ENCODE peak calls at places on chromosomes 2 and 18, in four cellular contexts. X is prostate gland, A is endothelial cell of umbilical vein, R is upper lobe of left lung. W is an unnamed sample.

GRCh38 chr2:226125151-226125550 is 674.5 kb downstream of the IRS1 start:
- DNase-seq in X (no peak), A (no peak), R (no peak), W (no peak)

GRCh38 chr2:237113026-237113810 is 27.5 kb downstream of the COPS8 start:
- DNase-seq in X (no peak), A (no peak), R (no peak), W (no peak)

GRCh38 chr2:119367472-119368099 is 809 bp downstream of the DBI start:
- DNase-seq in X (peak; percentile 51), A (no peak), R (peak; percentile 87), W (peak; percentile 85)

GRCh38 chr2:200089756-200090109 is 134.4 kb downstream of the MAIP1 start:
- DNase-seq in X (no peak), A (no peak), R (no peak), W (no peak)

GRCh38 chr2:44186800-44187199 is 18.1 kb downstream of the PPM1B start:
- DNase-seq in X (no peak), A (no peak), R (no peak), W (no peak)

GRCh38 chr2:240437861-240438809 is 2.7 kb downstream of the GPC1 start:
- DNase-seq in X (peak; percentile 66), A (peak; percentile 53), R (peak; percentile 93), W (no peak)

GRCh38 chr18:36185901-36186460 is 1.3 kb upstream of the MOCOS start:
- DNase-seq in X (no peak), A (no peak), R (peak; percentile 64), W (no peak)

GRCh38 chr2:128416366-128416765 is 97.7 kb upstream of the HS6ST1 start:
- DNase-seq in X (no peak), A (no peak), R (no peak), W (peak; percentile 40)

GRCh38 chr2:179422037-179422643 is 157.5 kb upstream of the SESTD1 start:
- DNase-seq in X (peak; percentile 76), A (peak; percentile 68), R (no peak), W (peak; percentile 77)

GRCh38 chr2:47225061-47225783 is 70.1 kb upstream of the STPG4 start:
- DNase-seq in X (no peak), A (peak; percentile 88), R (no peak), W (no peak)

GRCh38 chr2:73986085-73986680 is 1.5 kb downstream of the TET3 start:
- DNase-seq in X (no peak), A (no peak), R (peak; percentile 42), W (no peak)

GRCh38 chr2:113910110-113910717 is 20.3 kb downstream of the ACTR3 start:
- DNase-seq in X (no peak), A (no peak), R (no peak), W (no peak)

DNA sequence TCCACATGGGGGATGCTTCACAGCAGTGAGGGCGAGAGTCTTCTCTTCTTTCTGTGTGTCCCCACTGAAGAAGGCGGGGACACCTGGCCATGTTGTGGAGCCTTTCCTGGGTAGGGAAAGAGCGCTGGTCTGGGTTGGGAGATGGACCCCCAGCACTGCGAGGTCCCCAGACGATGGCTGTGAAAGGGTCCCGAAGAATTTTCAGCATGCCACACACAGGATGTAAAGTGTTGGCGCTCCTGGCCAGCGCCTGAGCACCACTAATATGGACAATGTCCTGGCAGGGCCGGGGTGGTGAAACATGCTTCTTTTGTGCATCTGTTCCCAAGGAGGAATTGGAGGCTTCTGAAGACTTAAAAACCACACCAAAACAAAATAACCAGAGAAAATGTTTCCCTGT is 77.2 kb downstream of the GLI2 start:
- DNase-seq in X (no peak), A (no peak), R (no peak), W (no peak)
- H3K4me1 ChIP-seq in X (no peaks in the 10 kb centered on the region), A (no peaks in the 10 kb centered on the region), R (no peaks in the 10 kb centered on the region), W (no peaks in the 10 kb centered on the region)

GRCh38 chr2:9655441-9656269 is 24.9 kb upstream of the YWHAQ start:
- DNase-seq in X (no peak), A (peak; percentile 71), R (no peak), W (no peak)

GRCh38 chr2:9658972-9659371 is 28.2 kb upstream of the YWHAQ start:
- DNase-seq in X (no peak), A (no peak), R (no peak), W (no peak)

GRCh38 chr2:9656270-9656766 is 25.5 kb upstream of the YWHAQ start:
- DNase-seq in X (no peak), A (peak; percentile 91), R (no peak), W (no peak)

GRCh38 chr2:9657083-9657482 is 26.3 kb upstream of the YWHAQ start:
- DNase-seq in X (no peak), A (no peak), R (no peak), W (no peak)

DNA sequence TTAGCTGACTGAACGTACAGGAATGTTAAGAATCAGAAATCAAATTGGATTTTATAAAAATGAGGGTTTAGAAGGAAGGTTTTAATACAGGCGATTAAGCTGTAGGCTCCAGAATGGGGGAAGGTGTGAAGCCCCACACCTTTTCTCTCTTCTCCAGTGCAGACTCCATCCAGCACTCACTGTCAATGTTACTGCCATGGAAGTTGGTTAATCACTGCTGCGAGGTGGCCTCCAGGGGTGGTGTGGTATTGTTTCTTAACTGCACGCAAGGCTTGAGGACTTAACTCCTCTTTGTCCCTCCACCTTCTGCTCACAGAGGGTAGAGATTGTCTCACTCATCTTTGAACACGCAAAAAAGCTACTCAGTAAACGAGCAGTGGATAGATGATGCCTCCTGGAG is 26.9 kb upstream of the YWHAQ start:
- DNase-seq in X (no peak), A (no peak), R (no peak), W (no peak)
- TF ChIP-seq POLR2A in X (no peak), A (no peak), R (no peak), W (no peak)

GRCh38 chr2:7819316-7819715 is 862.5 kb upstream of the ID2 start:
- DNase-seq in X (no peak), A (no peak), R (no peak), W (no peak)
- TF ChIP-seq POLR2AphosphoS5 in X (no peak), A (no peak), R (no peak), W (no peak)

GRCh38 chr2:68190991-68191731 is 33.5 kb downstream of the PNO1 start:
- DNase-seq in X (no peak), A (peak; percentile 32), R (no peak), W (no peak)
- H3K4me1 ChIP-seq in X (no peaks in the 10 kb centered on the region), A (peaks cover 38% of the 10 kb centered on the region), R (peaks cover 68% of the 10 kb centered on the region), W (peaks cover 48% of the 10 kb centered on the region)

DNA sequence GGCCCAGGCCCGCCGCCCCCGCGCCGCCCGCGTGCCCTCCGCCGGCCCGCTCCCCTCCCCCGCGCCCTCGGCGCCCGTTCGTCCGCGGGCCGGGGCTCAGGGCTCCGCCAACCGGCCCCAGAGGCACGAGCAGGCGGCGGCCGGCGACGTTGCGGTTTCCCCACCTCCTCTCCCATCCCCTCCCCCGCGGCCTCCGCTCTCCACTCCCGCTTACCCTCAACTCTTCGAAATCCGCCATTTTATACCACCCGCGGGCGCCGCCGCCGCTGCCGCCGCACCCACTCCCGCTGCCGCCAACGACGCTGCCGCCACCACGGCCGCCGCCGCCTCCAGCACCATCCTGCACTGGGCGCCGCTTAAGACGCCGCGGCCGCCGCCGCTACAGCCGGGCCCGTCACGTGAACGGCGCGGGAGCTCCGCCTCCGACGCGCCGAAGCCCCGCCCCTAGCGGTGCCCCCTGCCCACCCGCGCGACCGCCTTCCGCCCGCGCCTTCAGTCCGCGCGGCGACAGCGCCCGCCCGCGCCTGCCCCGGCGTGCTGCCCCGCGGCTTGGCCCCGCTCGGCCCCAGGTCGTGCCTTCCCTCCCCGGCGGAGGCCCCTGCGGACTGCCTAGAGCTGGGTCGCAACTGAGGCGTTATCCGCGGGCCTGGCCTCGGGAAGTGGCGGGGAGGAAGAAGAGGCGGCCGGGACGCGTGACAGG is at the start of the genes KATNAL2 and PIAS2:
- DNase-seq in X (peak; percentile 86), A (peak; percentile 85), R (peak; percentile 97), W (peak; percentile 75)
- TF ChIP-seq POLR2A in X (peak; percentile 92), A (peak; percentile 60), R (peak; percentile 85), W (peak; percentile 87)

GRCh38 chr2:232927041-232927792 is 57.2 kb downstream of the SNORC start:
- DNase-seq in X (no peak), A (no peak), R (peak; percentile 74), W (no peak)

GRCh38 chr2:232927793-232928563 is 57.9 kb downstream of the SNORC start:
- DNase-seq in X (no peak), A (no peak), R (peak; percentile 78), W (no peak)

GRCh38 chr2:232925153-232925768 is 55.2 kb downstream of the SNORC start:
- DNase-seq in X (no peak), A (no peak), R (no peak), W (no peak)

GRCh38 chr2:232925769-232926163 is 55.7 kb downstream of the SNORC start:
- DNase-seq in X (no peak), A (no peak), R (no peak), W (no peak)

GRCh38 chr2:232926448-232927040 is 56.5 kb downstream of the SNORC start:
- DNase-seq in X (no peak), A (no peak), R (no peak), W (no peak)
- TF ChIP-seq POLR2AphosphoS5 in X (no peak), A (no peak), R (no peak), W (no peak)

DNA sequence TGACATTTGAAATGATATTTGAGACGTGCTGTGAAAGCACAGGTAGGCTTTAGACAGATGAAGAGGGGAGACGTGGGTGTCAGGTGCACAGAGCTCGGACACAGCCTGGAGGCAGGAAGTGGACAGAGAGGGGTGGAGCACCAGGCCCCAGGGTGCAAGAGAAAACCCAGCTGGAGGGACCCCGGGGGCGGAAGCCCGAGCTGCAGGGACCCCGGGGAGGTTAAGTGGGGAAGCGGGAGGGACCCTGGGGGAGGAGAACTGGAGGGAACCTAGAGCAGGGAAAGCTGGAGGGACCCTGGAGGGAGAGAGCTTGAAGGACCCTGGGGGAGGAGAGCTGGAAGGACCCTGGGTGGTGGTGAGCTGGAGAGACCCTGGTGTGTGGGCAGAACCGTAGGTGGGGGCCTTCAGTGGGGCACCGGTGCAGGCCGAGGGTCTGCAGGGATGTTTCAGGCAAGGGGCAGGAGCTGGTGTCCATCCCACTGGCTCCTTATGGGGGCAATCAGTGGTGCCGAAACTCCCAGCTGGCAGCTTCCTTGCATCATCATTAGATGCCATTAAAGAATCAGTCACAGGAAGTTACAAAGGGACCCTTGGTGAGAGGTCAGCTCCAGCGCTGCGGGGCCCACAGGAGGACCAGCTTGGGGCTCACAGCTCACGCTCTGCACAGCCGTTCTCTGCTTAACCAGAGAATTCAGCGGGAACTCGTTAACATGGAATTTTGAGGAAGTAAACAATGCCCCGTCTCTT is 246.6 kb downstream of the EIPR1 start:
- DNase-seq in X (no peak), A (no peak), R (no peak), W (no peak)
- H3K4me1 ChIP-seq in X (no peaks in the 10 kb centered on the region), A (peaks cover 2% of the 10 kb centered on the region), R (no peaks in the 10 kb centered on the region), W (no peaks in the 10 kb centered on the region)

W was measured in suprapubic skin.